ENCODE peak calls at places on chromosomes 6 and 20, in nine cellular contexts. H is WTC11; V is right lobe of liver; P is fibroblast of mammary gland; K is CD4-positive, alpha-beta T cell; M is heart left ventricle; A is MCF 10A; G is upper lobe of right lung; S is kidney. X is an unnamed sample.

GRCh38 chr6:3850451-3851203 is 1.5 kb downstream of the FAM50B start:
- DNase-seq in H (no peak), V (no peak), P (no peak), K (no peak), M (no peak), A (no peak), G (no peak), S (peak; percentile 74), X (no peak)

GRCh38 chr6:25085761-25086160 is 150.0 kb upstream of the RIPOR2 start:
- DNase-seq in H (no peak), V (no peak), P (no peak), K (no peak), M (no peak), A (no peak), G (no peak), S (no peak), X (no peak)

GRCh38 chr6:11853678-11854417 is 75.2 kb upstream of the ADTRP start:
- DNase-seq in H (no peak), V (no peak), P (no peak), K (no peak), M (no peak), A (no peak), G (no peak), S (no peak), X (no peak)

GRCh38 chr6:145214570-145214969 is 520.8 kb downstream of the EPM2A start:
- DNase-seq in H (no peak), V (no peak), P (peak; percentile 52), K (no peak), M (no peak), A (peak; percentile 60), G (no peak), S (no peak), X (no peak)

GRCh38 chr20:2537101-2537500 is 728 bp downstream of the TMC2 start:
- DNase-seq in H (no peak), V (no peak), P (no peak), K (no peak), M (no peak), A (no peak), G (no peak), S (no peak), X (no peak)

GRCh38 chr6:167839343-167839742 is 12.6 kb downstream of the AFDN start:
- DNase-seq in H (no peak), V (no peak), P (peak; percentile 70), K (no peak), M (no peak), A (no peak), G (no peak), S (no peak), X (no peak)

GRCh38 chr6:158715330-158716311 is 65.8 kb downstream of the SYTL3 start:
- DNase-seq in H (no peak), V (peak; percentile 38), P (no peak), K (no peak), M (no peak), A (no peak), G (peak; percentile 74), S (no peak), X (no peak)

GRCh38 chr6:83370607-83371006 is 60.2 kb downstream of the ME1 start:
- DNase-seq in H (no peak), V (no peak), P (no peak), K (no peak), M (no peak), A (no peak), G (no peak), S (no peak), X (no peak)

GRCh38 chr6:135657207-135657606 is 159.7 kb upstream of the AHI1 start:
- DNase-seq in H (no peak), V (no peak), P (no peak), K (no peak), M (no peak), A (no peak), G (no peak), S (no peak), X (no peak)

GRCh38 chr20:25272223-25273000 is 24.5 kb downstream of the PYGB start:
- DNase-seq in H (peak; percentile 3), V (no peak), P (peak; percentile 29), K (no peak), M (peak; percentile 28), A (no peak), G (peak; percentile 36), S (no peak), X (no peak)

GRCh38 chr6:88365656-88366055 is 199.5 kb upstream of the CNR1 start:
- DNase-seq in H (no peak), V (no peak), P (peak; percentile 72), K (no peak), M (no peak), A (no peak), G (no peak), S (no peak), X (no peak)

GRCh38 chr20:38453941-38454340 is 18.7 kb upstream of the RALGAPB start:
- DNase-seq in H (no peak), V (no peak), P (no peak), K (no peak), M (no peak), A (no peak), G (no peak), S (peak; percentile 70), X (no peak)

GRCh38 chr20:16699287-16699686 is 30.5 kb upstream of the SNRPB2 start:
- DNase-seq in H (no peak), V (no peak), P (no peak), K (no peak), M (no peak), A (no peak), G (no peak), S (no peak), X (peak; percentile 17)

GRCh38 chr6:83096791-83097190 is 29.3 kb downstream of the DOP1A start:
- DNase-seq in H (no peak), V (no peak), P (no peak), K (no peak), M (no peak), A (no peak), G (no peak), S (no peak), X (no peak)

GRCh38 chr20:19392344-19393140 is 180.1 kb downstream of the SLC24A3 start:
- DNase-seq in H (no peak), V (no peak), P (no peak), K (no peak), M (no peak), A (no peak), G (no peak), S (no peak), X (no peak)
- TF ChIP-seq CTCF in H (no peak), V (no peak), P (no peak), K (no peak), M (no peak), A (no peak), G (no peak), S (no peak), X (no peak)

GRCh38 chr6:6455272-6455671 is 133.2 kb upstream of the LY86 start:
- DNase-seq in H (no peak), V (no peak), P (peak; percentile 21), K (no peak), M (no peak), A (peak; percentile 20), G (no peak), S (no peak), X (no peak)

GRCh38 chr6:6453186-6453585 is 132.7 kb upstream of the F13A1 start:
- DNase-seq in H (no peak), V (no peak), P (no peak), K (no peak), M (no peak), A (no peak), G (no peak), S (no peak), X (no peak)

GRCh38 chr6:6461138-6461537 is 127.4 kb upstream of the LY86 start:
- DNase-seq in H (no peak), V (no peak), P (no peak), K (no peak), M (no peak), A (no peak), G (no peak), S (no peak), X (no peak)

DNA sequence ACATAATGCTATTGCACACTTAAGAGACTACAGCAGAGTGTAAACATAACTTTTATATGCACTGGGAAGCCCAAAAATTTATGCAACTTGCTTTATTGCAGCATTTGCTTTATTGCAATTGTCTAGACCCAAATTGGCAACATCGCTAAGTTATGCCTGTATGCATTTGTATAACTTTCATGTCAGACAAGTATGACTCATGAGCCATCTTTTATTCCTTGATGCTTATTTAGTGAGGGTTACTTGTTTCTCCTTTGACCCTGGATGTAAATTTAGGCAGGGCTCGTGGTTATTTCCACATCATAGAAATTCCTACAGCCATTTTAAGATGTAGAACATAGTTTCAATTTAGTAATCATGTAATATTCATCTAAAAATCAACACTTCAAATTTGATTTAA is 130.4 kb upstream of the LY86 start:
- DNase-seq in H (no peak), V (no peak), P (no peak), K (no peak), M (no peak), A (peak; percentile 62), G (no peak), S (no peak), X (no peak)
- TF ChIP-seq CTCF in H (no peak), V (no peak), P (no peak), K (no peak), M (no peak), A (no peak), G (no peak), S (no peak), X (no peak)

DNA sequence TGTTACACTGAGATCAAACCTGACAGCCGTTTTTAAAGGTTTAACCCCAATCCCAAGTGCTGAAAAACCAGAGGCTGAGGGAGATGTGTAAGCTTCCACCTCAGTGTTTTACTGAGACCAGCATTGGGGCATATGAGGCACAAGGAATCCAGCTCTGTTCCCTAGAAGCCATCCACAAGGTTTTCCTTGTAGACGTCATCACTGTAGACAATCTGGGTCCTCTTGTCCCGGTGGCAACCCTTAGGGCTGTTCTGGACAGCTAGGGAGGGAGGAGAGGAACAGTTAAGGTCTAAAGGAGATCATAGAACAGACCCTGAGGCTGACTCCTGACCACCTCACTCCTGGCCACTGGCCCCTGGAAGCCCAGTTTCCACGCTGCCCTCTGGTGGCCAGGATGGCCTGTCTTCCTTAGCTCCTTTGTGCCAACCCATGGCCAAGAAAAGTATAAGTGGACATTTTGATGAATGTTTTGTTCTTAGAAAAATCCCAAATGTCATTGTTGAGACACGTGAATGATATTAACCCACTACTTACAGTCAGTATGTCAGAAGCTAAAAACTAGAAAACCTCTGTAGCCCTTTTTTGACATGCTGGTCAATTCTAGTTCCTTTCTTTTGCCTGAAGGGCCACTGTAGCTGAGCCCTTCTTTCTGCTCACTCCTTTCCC is 6.4 kb downstream of the CFB start:
- DNase-seq in H (peak; percentile 70), V (peak; percentile 67), P (peak; percentile 74), K (peak; percentile 44), M (peak; percentile 73), A (peak; percentile 73), G (peak; percentile 83), S (peak; percentile 82), X (peak; percentile 83)
- TF ChIP-seq CTCF in H (peak; percentile 31), V (peak; percentile 83), P (peak; percentile 92), K (peak; percentile 62), M (peak; percentile 66), A (peak; percentile 75), G (peak; percentile 79), S (peak; percentile 74), X (peak; percentile 68)

GRCh38 chr6:91637217-91637616 is 1050.3 kb upstream of the MAP3K7 start:
- DNase-seq in H (no peak), V (no peak), P (no peak), K (no peak), M (no peak), A (no peak), G (no peak), S (no peak), X (no peak)
- TF ChIP-seq CTCF in H (no peak), V (no peak), P (no peak), K (no peak), M (no peak), A (no peak), G (no peak), S (no peak), X (no peak)

X was measured in glutamatergic neuron.